ENCODE peak calls at places on chromosome 6, in four cellular contexts. Y is endothelial cell of umbilical vein, M is keratinocyte, X is K562. P is an unnamed sample. For H3K9me1, the result is how much of the 10 kb centered on the place peaks cover.

GRCh38 chr6:105759946-105760345 is 326.2 kb upstream of the PRDM1 start:
- DNase-seq in Y (no peak), M (peak), X (no peak), P (peak)

GRCh38 chr6:144036064-144036873 is 28.2 kb upstream of the PLAGL1 start:
- DNase-seq in Y (peak), M (no peak), X (no peak), P (peak)

GRCh38 chr6:84061174-84061573 is 27.6 kb downstream of the MRAP2 start:
- DNase-seq in Y (no peak), M (no peak), X (no peak), P (no peak)

GRCh38 chr6:2222275-2222842 is 23.0 kb downstream of the GMDS start:
- DNase-seq in Y (peak), M (no peak), X (no peak), P (no peak)

GRCh38 chr6:105374010-105374420 is 28.9 kb downstream of the PREP start:
- DNase-seq in Y (peak), M (peak), X (no peak), P (peak)

GRCh38 chr6:93407186-93407585 is 12.2 kb downstream of the EPHA7 start:
- DNase-seq in Y (peak), M (no peak), X (no peak), P (no peak)

GRCh38 chr6:155313602-155314091 is 637 bp downstream of the TFB1M start:
- DNase-seq in Y (no peak), M (no peak), X (no peak), P (no peak)

GRCh38 chr6:13006578-13007300 is 290.2 kb downstream of the PHACTR1 start:
- DNase-seq in Y (peak), M (no peak), X (peak), P (no peak)

GRCh38 chr6:112400282-112400681 is 53.2 kb downstream of the RFPL4B start:
- DNase-seq in Y (no peak), M (no peak), X (no peak), P (no peak)

GRCh38 chr6:1181939-1182338 is 130.0 kb upstream of the FOXQ1 start:
- DNase-seq in Y (no peak), M (no peak), X (no peak), P (no peak)

GRCh38 chr6:170295519-170296422 is 4.9 kb upstream of the DLL1 start:
- DNase-seq in Y (peak), M (no peak), X (peak), P (no peak)

GRCh38 chr6:10555625-10556309 is 34.6 kb downstream of the GCNT2 start:
- DNase-seq in Y (peak), M (no peak), X (no peak), P (peak)

GRCh38 chr6:7532821-7533220 is 8.7 kb upstream of the DSP start:
- DNase-seq in Y (no peak), M (no peak), X (no peak), P (no peak)

GRCh38 chr6:123380257-123380656 is 256.5 kb downstream of the TRDN start:
- DNase-seq in Y (peak), M (no peak), X (peak), P (no peak)

GRCh38 chr6:149750136-149750609 is 632 bp downstream of the PCMT1 start:
- DNase-seq in Y (peak), M (no peak), X (peak), P (peak)

GRCh38 chr6:97594834-97595233 is 311.8 kb upstream of the MMS22L start:
- DNase-seq in Y (no peak), M (no peak), X (no peak), P (peak)

GRCh38 chr6:38320817-38321216 is 318.9 kb downstream of the BTBD9 start:
- DNase-seq in Y (no peak), M (no peak), X (no peak), P (no peak)

GRCh38 chr6:17225767-17226166 is 55.4 kb upstream of the RBM24 start:
- DNase-seq in Y (no peak), M (no peak), X (no peak), P (no peak)

GRCh38 chr6:29624520-29624961 is 8.4 kb downstream of the GABBR1 start:
- DNase-seq in Y (no peak), M (no peak), X (no peak), P (no peak)

GRCh38 chr6:44226368-44227137 is 3.2 kb downstream of the SLC29A1 start:
- DNase-seq in Y (no peak), M (no peak), X (peak), P (no peak)

GRCh38 chr6:129902681-129903080 is 41.6 kb upstream of the TMEM244 start:
- DNase-seq in Y (no peak), M (no peak), X (no peak), P (no peak)

GRCh38 chr6:9539231-9539755 is 875.6 kb downstream of the TFAP2A start:
- DNase-seq in Y (no peak), M (no peak), X (no peak), P (no peak)

GRCh38 chr6:6193221-6193745 is 127.2 kb downstream of the F13A1 start:
- DNase-seq in Y (no peak), M (no peak), X (no peak), P (no peak)

GRCh38 chr6:77620290-77620882 is 32.5 kb upstream of the MEI4 start:
- DNase-seq in Y (peak), M (no peak), X (no peak), P (no peak)

GRCh38 chr6:4351506-4351852 is 216.1 kb upstream of the ECI2 start:
- DNase-seq in Y (no peak), M (no peak), X (no peak), P (no peak)

GRCh38 chr6:154874684-154875594 is 120.2 kb upstream of the TIAM2 start:
- DNase-seq in Y (no peak), M (no peak), X (no peak), P (no peak)

GRCh38 chr6:20630617-20631448 is 96.6 kb downstream of the CDKAL1 start:
- DNase-seq in Y (no peak), M (no peak), X (no peak), P (no peak)

GRCh38 chr6:116511424-116512131 is at the start of gene CALHM5:
- DNase-seq in Y (peak), M (peak), X (peak), P (peak)

DNA sequence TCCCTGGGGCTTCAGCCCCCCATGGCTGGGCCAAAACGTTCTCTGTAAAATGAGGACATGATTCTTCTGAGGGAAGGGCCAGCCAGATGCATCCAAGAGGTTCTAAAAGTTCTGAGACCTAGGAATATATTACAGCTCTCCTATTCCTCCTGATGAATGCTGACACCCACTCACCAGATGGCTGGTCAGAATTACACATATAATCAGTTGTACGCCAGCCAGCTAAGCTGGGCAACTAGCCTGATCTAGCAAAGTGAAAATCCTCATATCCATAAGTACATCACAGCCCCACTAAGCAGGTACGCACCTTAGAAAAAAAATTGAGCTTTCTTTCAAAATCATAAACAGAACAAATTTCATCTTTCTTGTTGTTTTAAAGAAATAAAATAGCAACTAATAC is 34.8 kb downstream of the C6orf118 start:
- DNase-seq in Y (no peak), M (no peak), X (no peak), P (no peak)
- H3K9me1 ChIP-seq in Y (under half), M (under half), X (under half), P (under half)

GRCh38 chr6:138987299-138987642 is 782 bp downstream of the REPS1 start:
- DNase-seq in Y (peak), M (no peak), X (no peak), P (no peak)

GRCh38 chr6:138986578-138986977 is 1.5 kb downstream of the REPS1 start:
- DNase-seq in Y (peak), M (no peak), X (peak), P (peak)

GRCh38 chr6:138988469-138988834 is 399 bp upstream of the REPS1 start:
- DNase-seq in Y (no peak), M (no peak), X (no peak), P (peak)

GRCh38 chr6:138989098-138989983 is 1.3 kb upstream of the REPS1 start:
- DNase-seq in Y (no peak), M (no peak), X (no peak), P (no peak)

GRCh38 chr6:138987643-138988468 is at the start of gene REPS1:
- DNase-seq in Y (peak), M (no peak), X (peak), P (peak)
- H3K9me1 ChIP-seq in Y (under half), M (under half), X (under half), P (under half)

GRCh38 chr6:119587537-119587936 is 238.0 kb upstream of the MAN1A1 start:
- DNase-seq in Y (no peak), M (no peak), X (no peak), P (peak)
- H3K9me1 ChIP-seq in Y (under half), M (under half), X (under half), P (under half)

GRCh38 chr6:141491684-141492083 is 641.0 kb upstream of the GJE1 start:
- DNase-seq in Y (no peak), M (no peak), X (no peak), P (no peak)
- H3K9me1 ChIP-seq in Y (under half), M (under half), X (under half), P (under half)

DNA sequence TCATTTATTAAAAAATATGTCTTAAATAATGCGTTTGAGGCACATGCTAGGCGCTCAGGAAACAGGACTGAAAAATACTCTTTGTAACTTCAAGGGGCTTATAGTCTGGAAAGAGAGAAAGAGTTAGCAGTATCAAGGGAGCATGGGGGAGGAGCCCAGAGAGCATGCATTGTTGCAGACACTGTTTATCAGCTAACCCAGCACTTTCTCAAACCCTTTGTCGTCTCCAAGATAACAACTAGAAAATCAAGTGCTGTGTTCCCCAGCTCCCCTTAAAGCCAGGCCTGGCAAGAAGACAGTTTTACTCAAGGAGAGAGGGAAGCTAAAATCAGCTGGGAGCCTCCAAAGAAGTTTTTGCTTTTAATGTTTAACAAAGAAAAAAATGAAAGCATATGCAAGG is 98.4 kb downstream of the PERP start:
- DNase-seq in Y (no peak), M (no peak), X (no peak), P (no peak)
- H3K9me1 ChIP-seq in Y (under half), M (under half), X (under half), P (under half)

DNA sequence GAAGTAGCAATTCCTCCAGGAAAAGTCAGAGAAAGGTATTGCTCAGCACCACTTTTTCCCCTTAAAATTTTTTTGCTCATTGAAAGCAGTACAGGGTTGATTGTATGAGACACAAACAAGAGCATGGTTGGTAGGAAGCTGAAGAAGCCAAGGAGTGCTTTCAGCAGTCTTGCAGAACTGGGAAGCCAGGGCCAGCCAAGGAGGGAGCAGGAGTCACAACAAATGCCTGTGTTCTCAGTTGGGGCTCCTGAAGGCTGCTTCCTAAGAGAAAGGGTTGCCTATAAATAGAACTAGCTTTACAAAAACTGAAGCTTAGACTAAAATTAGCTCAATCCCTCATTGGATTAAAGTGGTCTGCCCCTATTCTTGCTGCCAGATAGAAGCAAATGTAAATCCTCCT is 3.3 kb upstream of the THEMIS start:
- DNase-seq in Y (no peak), M (no peak), X (no peak), P (no peak)
- H3K9me1 ChIP-seq in Y (under half), M (under half), X (under half), P (under half)

DNA sequence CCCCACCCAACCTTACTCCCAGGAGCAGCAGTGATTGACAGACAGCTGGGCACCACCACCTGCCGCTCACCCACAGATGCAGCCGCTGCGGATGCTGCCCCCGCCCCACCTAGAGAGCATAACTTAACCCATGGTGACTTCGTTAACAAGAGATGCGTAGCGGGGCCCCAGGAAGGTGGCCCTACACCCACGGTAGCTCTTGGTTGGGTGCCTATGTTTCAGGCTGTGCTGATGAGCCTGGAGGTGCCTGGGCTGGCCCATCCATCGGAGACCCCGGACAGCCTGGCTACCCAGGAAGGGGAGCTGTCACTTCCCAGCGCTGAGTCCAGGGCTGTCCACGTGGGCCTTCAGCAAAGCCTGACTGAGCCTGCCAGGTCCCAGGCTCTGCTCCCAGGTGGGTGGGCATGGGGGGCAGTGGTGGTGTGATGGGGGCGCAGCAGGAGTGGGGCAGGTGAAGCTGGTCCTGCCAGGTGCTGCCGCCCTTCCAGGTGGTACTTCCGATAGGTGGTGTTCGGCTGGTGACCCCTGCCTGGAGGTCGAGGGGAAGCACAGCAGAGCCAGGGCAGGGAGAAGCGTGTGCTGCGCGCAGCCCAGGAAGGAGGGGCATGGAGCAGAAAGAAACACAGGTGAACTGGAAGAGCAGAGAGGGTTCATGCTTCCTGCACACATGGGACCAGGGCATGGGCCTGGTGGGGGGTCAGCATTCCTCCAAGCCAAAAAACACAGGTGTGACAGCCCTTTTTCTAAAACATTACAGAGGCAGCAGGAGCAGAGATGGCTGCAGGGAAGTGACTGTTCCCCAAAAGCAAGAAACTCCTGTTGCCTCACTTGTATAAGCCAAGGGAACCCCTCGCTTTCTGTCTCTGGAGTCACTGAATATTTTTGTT is 56.9 kb downstream of the SYNJ2 start:
- DNase-seq in Y (no peak), M (no peak), X (no peak), P (no peak)
- H3K9me1 ChIP-seq in Y (under half), M (under half), X (under half), P (under half)

GRCh38 chr6:109007521-109007920 is 87.1 kb downstream of the SESN1 start:
- DNase-seq in Y (no peak), M (no peak), X (no peak), P (no peak)
- H3K9me1 ChIP-seq in Y (under half), M (under half), X (under half), P (under half)

GRCh38 chr6:163866192-163866591 is 451.7 kb downstream of the QKI start:
- DNase-seq in Y (no peak), M (no peak), X (no peak), P (no peak)
- H3K9me1 ChIP-seq in Y (under half), M (under half), X (under half), P (under half)

P was measured in IMR-90.